ENCODE peak calls at places on chromosomes 11 and 22, in six cellular contexts. K is K562, I is breast epithelium, Z is SK-N-SH, T is HCT116, C is stomach. M is an unnamed sample.

GRCh38 chr11:91314521-91314920 is 910.1 kb upstream of the FAT3 start:
- DNase-seq in K (no peak), I (no peak), Z (no peak), T (no peak), C (no peak), M (no peak)

GRCh38 chr11:114440121-114440860 is 1.0 kb downstream of the REXO2 start:
- DNase-seq in K (no peak), I (no peak), Z (peak), T (no peak), C (no peak), M (no peak)

GRCh38 chr11:26860411-26860810 is 133.5 kb upstream of the FIBIN start:
- DNase-seq in K (no peak), I (no peak), Z (no peak), T (no peak), C (no peak), M (no peak)

GRCh38 chr11:429931-430456 is 11.8 kb downstream of the ANO9 start:
- DNase-seq in K (no peak), I (no peak), Z (peak), T (no peak), C (no peak), M (no peak)

GRCh38 chr22:19996694-19997384 is 19.8 kb downstream of the ARVCF start:
- DNase-seq in K (no peak), I (no peak), Z (peak), T (no peak), C (no peak), M (no peak)

GRCh38 chr11:104011031-104011430 is 25.4 kb upstream of the DDI1 start:
- DNase-seq in K (no peak), I (no peak), Z (no peak), T (no peak), C (no peak), M (no peak)

GRCh38 chr11:102177126-102177525 is 66.9 kb downstream of the YAP1 start:
- DNase-seq in K (no peak), I (no peak), Z (no peak), T (no peak), C (no peak), M (no peak)

GRCh38 chr11:35327829-35328228 is 91.5 kb downstream of the SLC1A2 start:
- DNase-seq in K (no peak), I (no peak), Z (no peak), T (no peak), C (no peak), M (no peak)

GRCh38 chr11:101487775-101488174 is 96.0 kb downstream of the TRPC6 start:
- DNase-seq in K (no peak), I (no peak), Z (no peak), T (no peak), C (no peak), M (no peak)

GRCh38 chr11:112579282-112579681 is 318.6 kb upstream of the PLET1 start:
- DNase-seq in K (no peak), I (no peak), Z (no peak), T (no peak), C (no peak), M (no peak)

GRCh38 chr11:66015094-66015881 is 3.5 kb downstream of the CST6 start:
- DNase-seq in K (no peak), I (no peak), Z (no peak), T (peak), C (no peak), M (no peak)

GRCh38 chr11:16289541-16289940 is 66.8 kb downstream of the SOX6 start:
- DNase-seq in K (no peak), I (no peak), Z (no peak), T (no peak), C (no peak), M (no peak)

GRCh38 chr22:34812631-34813030 is 253.3 kb upstream of the ISX start:
- DNase-seq in K (no peak), I (no peak), Z (no peak), T (no peak), C (no peak), M (no peak)

GRCh38 chr22:50346415-50346945 is 3.4 kb downstream of the PPP6R2 start:
- DNase-seq in K (no peak), I (no peak), Z (no peak), T (no peak), C (no peak), M (no peak)

GRCh38 chr22:37321288-37321687 is 39.0 kb downstream of the CYTH4 start:
- DNase-seq in K (no peak), I (no peak), Z (no peak), T (no peak), C (no peak), M (no peak)

GRCh38 chr11:25449100-25449499 is 882.8 kb upstream of the ANO3 start:
- DNase-seq in K (no peak), I (no peak), Z (peak), T (no peak), C (no peak), M (no peak)

GRCh38 chr22:19984201-19984753 is 32.3 kb downstream of the ARVCF start:
- DNase-seq in K (peak), I (no peak), Z (no peak), T (peak), C (no peak), M (no peak)

GRCh38 chr11:71453911-71454304 is 905 bp downstream of the NADSYN1 start:
- DNase-seq in K (no peak), I (no peak), Z (no peak), T (no peak), C (no peak), M (no peak)

GRCh38 chr22:49237279-49237678 is 590.4 kb downstream of the BRD1 start:
- DNase-seq in K (no peak), I (no peak), Z (no peak), T (no peak), C (no peak), M (no peak)

GRCh38 chr22:29259253-29259899 is 8.4 kb downstream of the RHBDD3 start:
- DNase-seq in K (no peak), I (no peak), Z (peak), T (no peak), C (no peak), M (no peak)

DNA sequence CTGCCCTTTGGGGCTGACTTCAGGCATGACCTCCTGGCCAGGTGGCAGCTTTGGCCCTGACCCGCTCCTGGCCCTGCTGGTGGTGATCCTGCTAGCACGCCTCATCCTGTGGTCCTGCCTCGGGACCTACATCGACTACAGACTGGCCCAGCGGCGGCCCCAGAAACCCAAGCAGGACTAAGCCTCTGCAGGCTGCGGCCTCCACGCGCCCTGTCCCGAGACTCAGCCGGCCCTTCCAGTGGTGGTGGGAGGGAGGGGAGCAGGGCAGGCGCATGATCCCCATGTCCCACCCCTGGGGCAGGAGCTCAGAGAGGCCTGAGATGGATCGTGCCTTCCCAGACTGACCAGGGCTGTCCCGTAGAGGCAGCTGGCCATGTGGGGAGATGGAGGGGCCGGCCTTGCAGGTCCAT is 2.1 kb downstream of the SMIM38 start:
- DNase-seq in K (no peak), I (no peak), Z (no peak), T (no peak), C (no peak), M (no peak)
- H3K4me3 ChIP-seq in K (no peak), I (no peak), Z (no peak), T (no peak), C (peak), M (no peak)

GRCh38 chr11:2699185-2699530 is 636 bp downstream of the KCNQ1OT1 start:
- DNase-seq in K (peak), I (no peak), Z (peak), T (no peak), C (no peak), M (peak)

GRCh38 chr11:2697871-2698270 is 1.9 kb downstream of the KCNQ1OT1 start:
- DNase-seq in K (no peak), I (no peak), Z (no peak), T (no peak), C (no peak), M (no peak)

GRCh38 chr11:2700415-2701211 is 819 bp upstream of the KCNQ1OT1 start:
- DNase-seq in K (peak), I (peak), Z (peak), T (no peak), C (peak), M (no peak)

GRCh38 chr11:2699531-2700414 is at the start of gene KCNQ1OT1:
- DNase-seq in K (peak), I (peak), Z (peak), T (peak), C (peak), M (peak)

GRCh38 chr11:2698386-2699184 is 1.2 kb downstream of the KCNQ1OT1 start:
- DNase-seq in K (no peak), I (no peak), Z (no peak), T (no peak), C (no peak), M (no peak)
- TF ChIP-seq CTCF in K (no peak), I (no peak), Z (no peak), T (no peak), C (no peak), M (no peak)

DNA sequence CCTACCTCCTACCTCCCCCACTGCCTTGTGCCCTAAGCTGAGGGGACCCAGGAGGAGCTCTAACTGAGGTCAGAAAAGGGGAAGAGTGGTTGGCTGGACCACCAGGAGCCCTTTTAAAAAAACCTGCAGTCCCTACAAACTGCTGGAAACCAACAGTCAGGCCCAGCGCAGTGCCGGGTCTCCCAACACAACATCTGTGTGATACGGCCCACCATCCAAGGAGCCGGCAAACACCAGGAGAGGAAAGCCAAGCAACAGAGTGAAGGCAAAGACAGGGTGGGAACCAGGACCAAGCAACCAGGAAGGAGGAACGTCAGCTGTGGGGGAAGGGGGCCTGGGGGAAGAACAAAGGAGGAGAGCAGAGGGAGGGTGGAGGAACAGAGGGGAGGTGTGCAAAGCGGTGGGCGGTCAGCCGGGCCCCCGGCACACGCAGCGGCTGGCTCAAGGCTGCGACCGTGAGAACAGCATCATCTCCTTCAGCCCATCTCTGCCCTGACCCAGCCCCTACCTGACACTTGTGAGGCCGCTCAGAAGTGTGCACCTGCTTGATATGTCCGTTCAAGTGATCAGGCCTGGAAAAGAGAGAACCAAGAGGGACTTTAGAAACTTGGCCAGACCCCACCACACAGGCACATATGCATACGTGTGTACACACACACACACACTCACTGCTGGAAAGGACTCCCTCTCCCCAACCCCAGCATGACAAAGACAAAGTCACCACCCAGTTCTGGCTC is 3.6 kb downstream of the PATZ1 start:
- DNase-seq in K (no peak), I (no peak), Z (no peak), T (no peak), C (no peak), M (no peak)
- TF ChIP-seq POLR2AphosphoS5 in K (no peak), I (no peak), Z (no peak), T (no peak), C (no peak), M (no peak)

GRCh38 chr11:64052436-64052835 is 16.7 kb downstream of the FLRT1 start:
- DNase-seq in K (no peak), I (no peak), Z (no peak), T (no peak), C (no peak), M (no peak)
- H3K4me3 ChIP-seq in K (no peak), I (no peak), Z (no peak), T (no peak), C (no peak), M (no peak)

GRCh38 chr22:39530692-39531331 is 1.7 kb downstream of the RPS19BP1 start:
- DNase-seq in K (peak), I (no peak), Z (peak), T (no peak), C (no peak), M (peak)

GRCh38 chr22:39528681-39529486 is 3.7 kb downstream of the RPS19BP1 start:
- DNase-seq in K (peak), I (peak), Z (peak), T (peak), C (peak), M (peak)

GRCh38 chr22:39528080-39528661 is 4.4 kb downstream of the RPS19BP1 start:
- DNase-seq in K (no peak), I (no peak), Z (peak), T (no peak), C (no peak), M (no peak)

GRCh38 chr22:39530136-39530535 is 2.4 kb downstream of the RPS19BP1 start:
- DNase-seq in K (no peak), I (no peak), Z (no peak), T (no peak), C (no peak), M (no peak)

GRCh38 chr22:39529487-39529851 is 3.1 kb downstream of the RPS19BP1 start:
- DNase-seq in K (no peak), I (no peak), Z (no peak), T (no peak), C (no peak), M (no peak)
- TF ChIP-seq CTCF in K (no peak), I (no peak), Z (no peak), T (no peak), C (no peak), M (no peak)

GRCh38 chr11:117972044-117972443 is 14.2 kb upstream of the IL10RA start:
- DNase-seq in K (peak), I (no peak), Z (no peak), T (no peak), C (no peak), M (no peak)

GRCh38 chr11:117970400-117971024 is 15.7 kb upstream of the IL10RA start:
- DNase-seq in K (no peak), I (no peak), Z (no peak), T (no peak), C (no peak), M (peak)

GRCh38 chr11:117973446-117973922 is 12.7 kb upstream of the IL10RA start:
- DNase-seq in K (peak), I (no peak), Z (no peak), T (no peak), C (no peak), M (peak)

GRCh38 chr11:117969160-117969991 is 16.8 kb upstream of the IL10RA start:
- DNase-seq in K (no peak), I (no peak), Z (no peak), T (no peak), C (no peak), M (no peak)

DNA sequence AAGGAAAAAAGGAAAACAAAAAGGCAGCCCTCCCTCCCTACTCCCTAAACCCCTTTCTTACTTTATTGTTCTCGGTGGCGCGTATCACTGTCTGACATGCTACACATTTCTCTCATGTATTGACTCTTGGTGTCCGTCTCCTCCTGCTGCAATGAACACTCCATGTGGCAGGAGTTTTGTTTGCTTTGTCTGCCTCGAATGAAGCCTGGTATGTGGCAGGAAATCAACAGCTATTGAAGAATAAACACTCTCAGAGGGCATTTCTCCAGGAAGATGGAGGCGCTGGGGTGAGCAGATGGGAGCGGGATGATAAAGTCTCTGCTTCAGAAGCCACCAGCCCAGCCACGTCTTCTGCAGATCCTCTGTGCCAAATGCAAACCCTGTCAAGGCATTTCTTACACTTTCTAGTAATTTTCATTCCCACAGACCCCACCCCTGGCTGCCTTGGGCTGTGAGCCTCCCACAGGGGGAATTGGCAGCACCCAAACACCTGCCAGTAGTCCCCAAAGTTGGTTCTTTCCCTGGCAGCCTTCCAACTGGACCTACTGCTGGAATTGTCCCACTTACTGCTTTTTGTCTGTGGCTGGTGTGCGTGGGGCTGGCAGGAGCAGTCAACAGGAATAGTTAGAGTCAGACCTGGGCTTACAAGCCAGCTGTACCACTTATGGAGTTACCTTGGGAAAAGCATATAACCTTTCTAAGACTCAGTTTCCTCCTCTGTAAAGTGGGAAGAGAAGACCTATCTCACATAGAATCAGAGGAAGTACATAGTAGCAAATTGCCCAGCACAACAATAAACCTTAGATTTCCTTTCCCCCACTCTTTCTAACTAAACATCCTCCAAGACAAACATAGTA is 13.4 kb upstream of the IL10RA start:
- DNase-seq in K (peak), I (no peak), Z (no peak), T (no peak), C (no peak), M (no peak)
- TF ChIP-seq POLR2AphosphoS5 in K (no peak), I (no peak), Z (no peak), T (no peak), C (no peak), M (no peak)

GRCh38 chr11:125148743-125149142 is 15.8 kb upstream of the PKNOX2 start:
- DNase-seq in K (no peak), I (no peak), Z (no peak), T (no peak), C (no peak), M (no peak)

GRCh38 chr11:125146232-125146631 is 18.3 kb upstream of the PKNOX2 start:
- DNase-seq in K (no peak), I (no peak), Z (no peak), T (no peak), C (no peak), M (no peak)

GRCh38 chr11:125148011-125148410 is 16.5 kb upstream of the PKNOX2 start:
- DNase-seq in K (no peak), I (no peak), Z (no peak), T (no peak), C (no peak), M (no peak)

GRCh38 chr11:125141686-125142535 is 22.6 kb upstream of the PKNOX2 start:
- DNase-seq in K (peak), I (no peak), Z (peak), T (no peak), C (peak), M (no peak)

DNA sequence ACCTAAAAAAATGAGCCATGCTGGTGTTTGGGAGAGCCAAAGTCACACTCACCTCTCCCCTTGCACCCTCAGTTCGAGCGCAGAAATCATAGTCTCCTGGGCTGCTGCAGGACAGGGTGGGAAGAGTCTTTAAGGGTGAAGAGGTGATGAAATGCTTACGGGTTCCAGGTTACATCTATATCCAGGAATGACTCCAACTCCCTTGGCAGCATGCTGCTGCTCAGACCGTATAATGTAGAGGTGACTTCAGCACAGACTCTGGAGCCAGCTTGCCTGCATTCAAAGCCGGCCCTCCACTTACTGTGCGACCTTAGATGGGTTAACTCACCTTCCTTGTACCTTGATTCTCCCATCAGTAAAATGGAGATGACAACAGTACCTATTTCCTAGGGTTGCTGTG is 17.3 kb upstream of the PKNOX2 start:
- DNase-seq in K (no peak), I (no peak), Z (no peak), T (no peak), C (no peak), M (no peak)
- H3K4me3 ChIP-seq in K (no peak), I (no peak), Z (no peak), T (no peak), C (no peak), M (no peak)

M was measured in HL-60.